ENCODE peak calls at places on chromosome 17, in seven cellular contexts. O, L, G, S, W, Z and T are unnamed samples.

GRCh38 chr17:79616801-79617200 is 6.0 kb upstream of the RBFOX3 start:
- DNase-seq in O (peak), L (no peak), G (no peak), S (no peak), W (no peak), Z (no peak), T (no peak)

GRCh38 chr17:82296511-82297279 is 20.7 kb downstream of the CD7 start:
- DNase-seq in O (no peak), L (no peak), G (peak), S (no peak), W (no peak), Z (no peak), T (no peak)

GRCh38 chr17:6636105-6636504 is 4.4 kb downstream of the KIAA0753 start:
- DNase-seq in O (no peak), L (no peak), G (no peak), S (no peak), W (no peak), Z (no peak), T (no peak)

GRCh38 chr17:75498726-75499213 is 16.6 kb downstream of the CASKIN2 start:
- DNase-seq in O (no peak), L (no peak), G (no peak), S (no peak), W (no peak), Z (no peak), T (no peak)

GRCh38 chr17:81477173-81477572 is 35.4 kb downstream of the ACTG1 start:
- DNase-seq in O (no peak), L (no peak), G (no peak), S (no peak), W (no peak), Z (no peak), T (no peak)

GRCh38 chr17:19287651-19288050 is 50.5 kb downstream of the EPN2 start:
- DNase-seq in O (no peak), L (no peak), G (no peak), S (no peak), W (no peak), Z (no peak), T (no peak)

GRCh38 chr17:29251969-29252866 is 5.6 kb downstream of the CRYBA1 start:
- DNase-seq in O (no peak), L (peak), G (peak), S (no peak), W (no peak), Z (no peak), T (no peak)

GRCh38 chr17:67891481-67892119 is 66.3 kb downstream of the BPTF start:
- DNase-seq in O (no peak), L (peak), G (no peak), S (peak), W (no peak), Z (no peak), T (peak)

GRCh38 chr17:68706351-68706750 is 105.2 kb upstream of the FAM20A start:
- DNase-seq in O (no peak), L (no peak), G (no peak), S (no peak), W (no peak), Z (no peak), T (no peak)

GRCh38 chr17:65442250-65442649 is 119.2 kb downstream of the AXIN2 start:
- DNase-seq in O (no peak), L (no peak), G (no peak), S (no peak), W (no peak), Z (no peak), T (no peak)

GRCh38 chr17:19621697-19622096 is 26.9 kb upstream of the ALDH3A2 start:
- DNase-seq in O (no peak), L (no peak), G (no peak), S (no peak), W (no peak), Z (no peak), T (no peak)

GRCh38 chr17:76922967-76923366 is 54.8 kb downstream of the MGAT5B start:
- DNase-seq in O (no peak), L (no peak), G (no peak), S (no peak), W (no peak), Z (no peak), T (no peak)

GRCh38 chr17:66548158-66548557 is 245.7 kb downstream of the PRKCA start:
- DNase-seq in O (no peak), L (no peak), G (peak), S (no peak), W (peak), Z (no peak), T (no peak)

GRCh38 chr17:63681530-63681929 is 18.4 kb downstream of the LIMD2 start:
- DNase-seq in O (no peak), L (no peak), G (no peak), S (no peak), W (no peak), Z (no peak), T (no peak)

GRCh38 chr17:74024871-74025531 is 178.5 kb upstream of the RPL38 start:
- DNase-seq in O (no peak), L (no peak), G (no peak), S (no peak), W (no peak), Z (no peak), T (no peak)

GRCh38 chr17:64063766-64064224 is 43.4 kb upstream of the ICAM2 start:
- DNase-seq in O (peak), L (no peak), G (peak), S (no peak), W (peak), Z (no peak), T (no peak)

GRCh38 chr17:42517516-42517915 is 18.5 kb upstream of the NAGLU start:
- DNase-seq in O (peak), L (peak), G (peak), S (peak), W (peak), Z (peak), T (peak)

GRCh38 chr17:42759982-42760651 is 910 bp upstream of the RAMP2 start:
- DNase-seq in O (no peak), L (no peak), G (no peak), S (no peak), W (no peak), Z (no peak), T (no peak)

GRCh38 chr17:81541123-81541522 is 11.0 kb downstream of the FAAP100 start:
- DNase-seq in O (no peak), L (no peak), G (no peak), S (no peak), W (no peak), Z (no peak), T (no peak)

GRCh38 chr17:27333410-27333980 is 39.6 kb downstream of the WSB1 start:
- DNase-seq in O (no peak), L (no peak), G (peak), S (no peak), W (peak), Z (no peak), T (no peak)

GRCh38 chr17:21174186-21174585 is 39.8 kb downstream of the TMEM11 start:
- DNase-seq in O (no peak), L (no peak), G (no peak), S (no peak), W (no peak), Z (no peak), T (no peak)

GRCh38 chr17:81093576-81094223 is 58.7 kb downstream of the BAIAP2 start:
- DNase-seq in O (no peak), L (no peak), G (no peak), S (no peak), W (no peak), Z (no peak), T (no peak)

GRCh38 chr17:3511841-3512511 is 36.2 kb downstream of the ASPA start:
- DNase-seq in O (no peak), L (no peak), G (no peak), S (no peak), W (no peak), Z (no peak), T (no peak)

GRCh38 chr17:2709173-2709661 is 2.3 kb downstream of the CLUH start:
- DNase-seq in O (peak), L (no peak), G (peak), S (no peak), W (no peak), Z (peak), T (no peak)

GRCh38 chr17:57604771-57605733 is 140.0 kb downstream of the CCDC182 start:
- DNase-seq in O (peak), L (no peak), G (peak), S (peak), W (peak), Z (no peak), T (no peak)

GRCh38 chr17:62692721-62693431 is 65.4 kb downstream of the MRC2 start:
- DNase-seq in O (no peak), L (no peak), G (no peak), S (no peak), W (peak), Z (no peak), T (no peak)

GRCh38 chr17:21194688-21195087 is 19.3 kb downstream of the TMEM11 start:
- DNase-seq in O (peak), L (no peak), G (no peak), S (peak), W (no peak), Z (no peak), T (no peak)

GRCh38 chr17:61683466-61683865 is 92.4 kb upstream of the NACA2 start:
- DNase-seq in O (no peak), L (no peak), G (no peak), S (no peak), W (no peak), Z (no peak), T (no peak)

GRCh38 chr17:51434434-51435170 is 174.3 kb downstream of the UTP18 start:
- DNase-seq in O (no peak), L (no peak), G (peak), S (no peak), W (no peak), Z (no peak), T (no peak)

GRCh38 chr17:81511800-81512559 is 619 bp downstream of the ACTG1 start:
- DNase-seq in O (no peak), L (no peak), G (peak), S (no peak), W (peak), Z (no peak), T (no peak)